ENCODE peak calls at places on chromosome 7, in eight cellular contexts. One of them, this sample, is unnamed.

GRCh38 chr7:43570688-43571365 is 12.1 kb upstream of the STK17A start:
- DNase-seq in GF-D8: no peak
- DNase-seq in body of pancreas: no peak
- DNase-seq in HFF-Myc: no peak
- DNase-seq in HFFc6: peak; percentile 54
- DNase-seq in GM23338: no peak
- DNase-seq in Panc1: no peak
- DNase-seq in NCI-H2081: no peak
- DNase-seq in this sample: no peak

GRCh38 chr7:55065511-55066229 is 46.9 kb downstream of the EGFR start:
- DNase-seq in GM23338: peak; percentile 56
- DNase-seq in NCI-H2081: no peak
- DNase-seq in HFFc6: peak; percentile 89
- DNase-seq in HFF-Myc: peak; percentile 76
- DNase-seq in GF-D8: no peak
- DNase-seq in body of pancreas: no peak
- DNase-seq in Panc1: peak; percentile 95
- DNase-seq in this sample: no peak

GRCh38 chr7:124033093-124033806 is 383 bp upstream of the TMEM229A start:
- DNase-seq in Panc1: no peak
- DNase-seq in NCI-H2081: peak; percentile 31
- DNase-seq in HFFc6: no peak
- DNase-seq in GF-D8: no peak
- DNase-seq in body of pancreas: peak; percentile 78
- DNase-seq in HFF-Myc: no peak
- DNase-seq in GM23338: peak; percentile 79
- DNase-seq in this sample: no peak

GRCh38 chr7:47663239-47663638 is 81.3 kb upstream of the TNS3 start:
- DNase-seq in GM23338: no peak
- DNase-seq in NCI-H2081: no peak
- DNase-seq in HFFc6: no peak
- DNase-seq in body of pancreas: no peak
- DNase-seq in GF-D8: no peak
- DNase-seq in HFF-Myc: no peak
- DNase-seq in Panc1: no peak
- DNase-seq in this sample: no peak

GRCh38 chr7:29194594-29195417 is at the start of gene CHN2:
- DNase-seq in HFF-Myc: no peak
- DNase-seq in NCI-H2081: peak; percentile 63
- DNase-seq in Panc1: no peak
- DNase-seq in GF-D8: no peak
- DNase-seq in HFFc6: no peak
- DNase-seq in body of pancreas: peak; percentile 82
- DNase-seq in GM23338: peak; percentile 85
- DNase-seq in this sample: no peak

GRCh38 chr7:111029574-111030357 is 61.2 kb upstream of the LRRN3 start:
- DNase-seq in GF-D8: no peak
- DNase-seq in NCI-H2081: no peak
- DNase-seq in HFF-Myc: peak; percentile 12
- DNase-seq in body of pancreas: peak; percentile 20
- DNase-seq in GM23338: no peak
- DNase-seq in Panc1: no peak
- DNase-seq in HFFc6: peak; percentile 23
- DNase-seq in this sample: peak; percentile 20

GRCh38 chr7:103343758-103344452 is 662 bp downstream of the DNAJC2 start:
- DNase-seq in body of pancreas: peak; percentile 16
- DNase-seq in NCI-H2081: no peak
- DNase-seq in HFFc6: peak; percentile 40
- DNase-seq in GM23338: peak; percentile 55
- DNase-seq in HFF-Myc: no peak
- DNase-seq in GF-D8: peak; percentile 8
- DNase-seq in Panc1: no peak
- DNase-seq in this sample: peak; percentile 8

GRCh38 chr7:74526780-74527179 is 73.1 kb downstream of the GTF2IRD1 start:
- DNase-seq in GM23338: no peak
- DNase-seq in NCI-H2081: no peak
- DNase-seq in HFFc6: no peak
- DNase-seq in GF-D8: no peak
- DNase-seq in body of pancreas: no peak
- DNase-seq in Panc1: no peak
- DNase-seq in HFF-Myc: no peak
- DNase-seq in this sample: no peak

GRCh38 chr7:5633161-5634106 is 148.0 kb downstream of the RNF216 start:
- DNase-seq in body of pancreas: no peak
- DNase-seq in HFFc6: no peak
- DNase-seq in GF-D8: no peak
- DNase-seq in HFF-Myc: no peak
- DNase-seq in GM23338: peak; percentile 77
- DNase-seq in Panc1: no peak
- DNase-seq in NCI-H2081: no peak
- DNase-seq in this sample: no peak

GRCh38 chr7:27409776-27410175 is 167.2 kb downstream of the EVX1 start:
- DNase-seq in NCI-H2081: no peak
- DNase-seq in body of pancreas: no peak
- DNase-seq in Panc1: no peak
- DNase-seq in GF-D8: no peak
- DNase-seq in HFF-Myc: peak; percentile 76
- DNase-seq in GM23338: no peak
- DNase-seq in HFFc6: peak; percentile 53
- DNase-seq in this sample: no peak

GRCh38 chr7:4633012-4633411 is 49.1 kb upstream of the FOXK1 start:
- DNase-seq in HFFc6: no peak
- DNase-seq in body of pancreas: no peak
- DNase-seq in HFF-Myc: no peak
- DNase-seq in NCI-H2081: no peak
- DNase-seq in Panc1: peak; percentile 63
- DNase-seq in GF-D8: no peak
- DNase-seq in GM23338: peak; percentile 30
- DNase-seq in this sample: no peak

GRCh38 chr7:102891693-102892261 is 21.0 kb upstream of the LRRC17 start:
- DNase-seq in Panc1: no peak
- DNase-seq in GM23338: no peak
- DNase-seq in NCI-H2081: no peak
- DNase-seq in HFF-Myc: peak; percentile 63
- DNase-seq in GF-D8: peak; percentile 40
- DNase-seq in body of pancreas: peak; percentile 75
- DNase-seq in HFFc6: peak; percentile 87
- DNase-seq in this sample: no peak

GRCh38 chr7:152504367-152504766 is 68.6 kb upstream of the KMT2C start:
- DNase-seq in HFF-Myc: no peak
- DNase-seq in GM23338: no peak
- DNase-seq in Panc1: no peak
- DNase-seq in NCI-H2081: no peak
- DNase-seq in HFFc6: no peak
- DNase-seq in body of pancreas: no peak
- DNase-seq in GF-D8: no peak
- DNase-seq in this sample: no peak

GRCh38 chr7:650339-651031 is 76.0 kb upstream of the DNAAF5 start:
- DNase-seq in HFFc6: no peak
- DNase-seq in GF-D8: no peak
- DNase-seq in Panc1: no peak
- DNase-seq in NCI-H2081: no peak
- DNase-seq in body of pancreas: peak; percentile 33
- DNase-seq in GM23338: no peak
- DNase-seq in HFF-Myc: no peak
- DNase-seq in this sample: no peak

GRCh38 chr7:21028186-21028989 is 241.7 kb upstream of the SP8 start:
- DNase-seq in body of pancreas: no peak
- DNase-seq in HFF-Myc: no peak
- DNase-seq in HFFc6: no peak
- DNase-seq in NCI-H2081: peak; percentile 93
- DNase-seq in GM23338: peak; percentile 41
- DNase-seq in GF-D8: no peak
- DNase-seq in Panc1: no peak
- DNase-seq in this sample: no peak

GRCh38 chr7:101588131-101588935 is 40.8 kb downstream of the MYL10 start:
- DNase-seq in Panc1: no peak
- DNase-seq in NCI-H2081: no peak
- DNase-seq in HFF-Myc: no peak
- DNase-seq in HFFc6: no peak
- DNase-seq in GM23338: no peak
- DNase-seq in body of pancreas: no peak
- DNase-seq in GF-D8: no peak
- DNase-seq in this sample: no peak

GRCh38 chr7:91694221-91694856 is 186.2 kb downstream of the MTERF1 start:
- DNase-seq in NCI-H2081: no peak
- DNase-seq in Panc1: no peak
- DNase-seq in GF-D8: no peak
- DNase-seq in HFF-Myc: peak; percentile 88
- DNase-seq in body of pancreas: no peak
- DNase-seq in GM23338: no peak
- DNase-seq in HFFc6: no peak
- DNase-seq in this sample: no peak

GRCh38 chr7:99123571-99124033 is 20.3 kb downstream of the SMURF1 start:
- DNase-seq in HFF-Myc: no peak
- DNase-seq in GF-D8: peak; percentile 88
- DNase-seq in body of pancreas: no peak
- DNase-seq in NCI-H2081: no peak
- DNase-seq in GM23338: no peak
- DNase-seq in HFFc6: no peak
- DNase-seq in Panc1: no peak
- DNase-seq in this sample: no peak